ENCODE peak calls at places on chromosomes 11 and 22, in eight cellular contexts. One of them, this sample, is unnamed.

GRCh38 chr11:119864836-119865235 is 135.8 kb upstream of the NECTIN1 start:
- DNase-seq in NCI-H345: no peak
- DNase-seq in stimulated activated CD8-positive, alpha-beta memory T cell treated with anti-CD3 and anti-CD28 coated beads, Interleukin-2, amount 100 ng/mL, for 48 hours: no peak
- DNase-seq in COLO829: no peak
- DNase-seq in endothelial cell: no peak
- DNase-seq in substantia nigra: no peak
- DNase-seq in PC-3: no peak
- DNase-seq in GDM1: no peak
- DNase-seq in this sample: no peak

GRCh38 chr22:46769191-46769675 is 6.8 kb downstream of the TBC1D22A start:
- DNase-seq in NCI-H345: peak
- DNase-seq in stimulated activated CD8-positive, alpha-beta memory T cell treated with anti-CD3 and anti-CD28 coated beads, Interleukin-2, amount 100 ng/mL, for 48 hours: no peak
- DNase-seq in COLO829: no peak
- DNase-seq in endothelial cell: no peak
- DNase-seq in substantia nigra: peak
- DNase-seq in PC-3: no peak
- DNase-seq in GDM1: no peak
- DNase-seq in this sample: peak

GRCh38 chr11:122491486-122491885 is 164.0 kb upstream of the UBASH3B start:
- DNase-seq in NCI-H345: no peak
- DNase-seq in stimulated activated CD8-positive, alpha-beta memory T cell treated with anti-CD3 and anti-CD28 coated beads, Interleukin-2, amount 100 ng/mL, for 48 hours: no peak
- DNase-seq in COLO829: no peak
- DNase-seq in endothelial cell: peak
- DNase-seq in substantia nigra: no peak
- DNase-seq in PC-3: no peak
- DNase-seq in GDM1: no peak
- DNase-seq in this sample: no peak

GRCh38 chr11:67079065-67079464 is 22.4 kb downstream of the RHOD start:
- DNase-seq in NCI-H345: no peak
- DNase-seq in stimulated activated CD8-positive, alpha-beta memory T cell treated with anti-CD3 and anti-CD28 coated beads, Interleukin-2, amount 100 ng/mL, for 48 hours: no peak
- DNase-seq in COLO829: no peak
- DNase-seq in endothelial cell: no peak
- DNase-seq in substantia nigra: no peak
- DNase-seq in PC-3: no peak
- DNase-seq in GDM1: no peak
- DNase-seq in this sample: no peak

GRCh38 chr11:115504279-115505158 is at the start of gene CADM1:
- DNase-seq in NCI-H345: peak
- DNase-seq in stimulated activated CD8-positive, alpha-beta memory T cell treated with anti-CD3 and anti-CD28 coated beads, Interleukin-2, amount 100 ng/mL, for 48 hours: peak
- DNase-seq in COLO829: peak
- DNase-seq in endothelial cell: peak
- DNase-seq in substantia nigra: peak
- DNase-seq in PC-3: peak
- DNase-seq in GDM1: no peak
- DNase-seq in this sample: peak

GRCh38 chr11:46916669-46917108 is 1.7 kb downstream of the LRP4 start:
- DNase-seq in NCI-H345: peak
- DNase-seq in stimulated activated CD8-positive, alpha-beta memory T cell treated with anti-CD3 and anti-CD28 coated beads, Interleukin-2, amount 100 ng/mL, for 48 hours: no peak
- DNase-seq in COLO829: peak
- DNase-seq in endothelial cell: peak
- DNase-seq in substantia nigra: peak
- DNase-seq in PC-3: no peak
- DNase-seq in GDM1: no peak
- DNase-seq in this sample: peak

GRCh38 chr11:96426356-96427103 is 36.7 kb downstream of the JRKL start:
- DNase-seq in NCI-H345: peak
- DNase-seq in stimulated activated CD8-positive, alpha-beta memory T cell treated with anti-CD3 and anti-CD28 coated beads, Interleukin-2, amount 100 ng/mL, for 48 hours: no peak
- DNase-seq in COLO829: peak
- DNase-seq in endothelial cell: no peak
- DNase-seq in substantia nigra: no peak
- DNase-seq in PC-3: peak
- DNase-seq in GDM1: no peak
- DNase-seq in this sample: no peak

GRCh38 chr11:1387961-1388762 is 1.6 kb upstream of the BRSK2 start:
- DNase-seq in NCI-H345: no peak
- DNase-seq in stimulated activated CD8-positive, alpha-beta memory T cell treated with anti-CD3 and anti-CD28 coated beads, Interleukin-2, amount 100 ng/mL, for 48 hours: no peak
- DNase-seq in COLO829: no peak
- DNase-seq in endothelial cell: no peak
- DNase-seq in substantia nigra: no peak
- DNase-seq in PC-3: no peak
- DNase-seq in GDM1: no peak
- DNase-seq in this sample: peak

GRCh38 chr11:67405688-67406339 is 1.9 kb downstream of the TBC1D10C start:
- DNase-seq in NCI-H345: no peak
- DNase-seq in stimulated activated CD8-positive, alpha-beta memory T cell treated with anti-CD3 and anti-CD28 coated beads, Interleukin-2, amount 100 ng/mL, for 48 hours: no peak
- DNase-seq in COLO829: no peak
- DNase-seq in endothelial cell: no peak
- DNase-seq in substantia nigra: no peak
- DNase-seq in PC-3: no peak
- DNase-seq in GDM1: no peak
- DNase-seq in this sample: peak

GRCh38 chr11:87213444-87213843 is 175.7 kb downstream of the TMEM135 start:
- DNase-seq in NCI-H345: no peak
- DNase-seq in stimulated activated CD8-positive, alpha-beta memory T cell treated with anti-CD3 and anti-CD28 coated beads, Interleukin-2, amount 100 ng/mL, for 48 hours: no peak
- DNase-seq in COLO829: no peak
- DNase-seq in endothelial cell: no peak
- DNase-seq in substantia nigra: no peak
- DNase-seq in PC-3: no peak
- DNase-seq in GDM1: no peak
- DNase-seq in this sample: no peak

GRCh38 chr11:73342633-73343032 is 33.6 kb upstream of the RELT start:
- DNase-seq in NCI-H345: peak
- DNase-seq in stimulated activated CD8-positive, alpha-beta memory T cell treated with anti-CD3 and anti-CD28 coated beads, Interleukin-2, amount 100 ng/mL, for 48 hours: no peak
- DNase-seq in COLO829: no peak
- DNase-seq in endothelial cell: peak
- DNase-seq in substantia nigra: peak
- DNase-seq in PC-3: peak
- DNase-seq in GDM1: no peak
- DNase-seq in this sample: no peak

GRCh38 chr22:20312396-20313191 is 7.3 kb downstream of the DGCR6L start:
- DNase-seq in NCI-H345: no peak
- DNase-seq in stimulated activated CD8-positive, alpha-beta memory T cell treated with anti-CD3 and anti-CD28 coated beads, Interleukin-2, amount 100 ng/mL, for 48 hours: no peak
- DNase-seq in COLO829: no peak
- DNase-seq in endothelial cell: peak
- DNase-seq in substantia nigra: no peak
- DNase-seq in PC-3: no peak
- DNase-seq in GDM1: no peak
- DNase-seq in this sample: peak

GRCh38 chr11:126061707-126062678 is 673 bp downstream of the CDON start:
- DNase-seq in NCI-H345: peak
- DNase-seq in stimulated activated CD8-positive, alpha-beta memory T cell treated with anti-CD3 and anti-CD28 coated beads, Interleukin-2, amount 100 ng/mL, for 48 hours: peak
- DNase-seq in COLO829: peak
- DNase-seq in endothelial cell: peak
- DNase-seq in substantia nigra: peak
- DNase-seq in PC-3: peak
- DNase-seq in GDM1: no peak
- DNase-seq in this sample: peak

GRCh38 chr11:20118209-20118608 is 42.1 kb downstream of the DBX1 start:
- DNase-seq in NCI-H345: no peak
- DNase-seq in stimulated activated CD8-positive, alpha-beta memory T cell treated with anti-CD3 and anti-CD28 coated beads, Interleukin-2, amount 100 ng/mL, for 48 hours: no peak
- DNase-seq in COLO829: no peak
- DNase-seq in endothelial cell: no peak
- DNase-seq in substantia nigra: no peak
- DNase-seq in PC-3: no peak
- DNase-seq in GDM1: no peak
- DNase-seq in this sample: no peak

GRCh38 chr22:26671317-26672059 is 14.1 kb downstream of the MIAT start:
- DNase-seq in NCI-H345: peak
- DNase-seq in stimulated activated CD8-positive, alpha-beta memory T cell treated with anti-CD3 and anti-CD28 coated beads, Interleukin-2, amount 100 ng/mL, for 48 hours: peak
- DNase-seq in COLO829: no peak
- DNase-seq in endothelial cell: no peak
- DNase-seq in substantia nigra: no peak
- DNase-seq in PC-3: no peak
- DNase-seq in GDM1: no peak
- DNase-seq in this sample: peak

GRCh38 chr22:39381009-39381755 is 18.4 kb upstream of the TAB1 start:
- DNase-seq in NCI-H345: no peak
- DNase-seq in stimulated activated CD8-positive, alpha-beta memory T cell treated with anti-CD3 and anti-CD28 coated beads, Interleukin-2, amount 100 ng/mL, for 48 hours: no peak
- DNase-seq in COLO829: no peak
- DNase-seq in endothelial cell: no peak
- DNase-seq in substantia nigra: no peak
- DNase-seq in PC-3: no peak
- DNase-seq in GDM1: no peak
- DNase-seq in this sample: no peak

GRCh38 chr22:44000123-44000522 is 24.0 kb upstream of the PARVB start:
- DNase-seq in NCI-H345: no peak
- DNase-seq in stimulated activated CD8-positive, alpha-beta memory T cell treated with anti-CD3 and anti-CD28 coated beads, Interleukin-2, amount 100 ng/mL, for 48 hours: no peak
- DNase-seq in COLO829: no peak
- DNase-seq in endothelial cell: no peak
- DNase-seq in substantia nigra: no peak
- DNase-seq in PC-3: no peak
- DNase-seq in GDM1: no peak
- DNase-seq in this sample: no peak

GRCh38 chr11:129894281-129895125 is 875 bp downstream of the NFRKB start:
- DNase-seq in NCI-H345: no peak
- DNase-seq in stimulated activated CD8-positive, alpha-beta memory T cell treated with anti-CD3 and anti-CD28 coated beads, Interleukin-2, amount 100 ng/mL, for 48 hours: no peak
- DNase-seq in COLO829: no peak
- DNase-seq in endothelial cell: no peak
- DNase-seq in substantia nigra: no peak
- DNase-seq in PC-3: peak
- DNase-seq in GDM1: no peak
- DNase-seq in this sample: no peak

GRCh38 chr11:79055866-79056632 is 384.8 kb downstream of the TENM4 start:
- DNase-seq in NCI-H345: no peak
- DNase-seq in stimulated activated CD8-positive, alpha-beta memory T cell treated with anti-CD3 and anti-CD28 coated beads, Interleukin-2, amount 100 ng/mL, for 48 hours: no peak
- DNase-seq in COLO829: no peak
- DNase-seq in endothelial cell: no peak
- DNase-seq in substantia nigra: no peak
- DNase-seq in PC-3: no peak
- DNase-seq in GDM1: no peak
- DNase-seq in this sample: no peak

GRCh38 chr11:10780040-10780439 is 28.7 kb downstream of the EIF4G2 start:
- DNase-seq in NCI-H345: no peak
- DNase-seq in stimulated activated CD8-positive, alpha-beta memory T cell treated with anti-CD3 and anti-CD28 coated beads, Interleukin-2, amount 100 ng/mL, for 48 hours: no peak
- DNase-seq in COLO829: no peak
- DNase-seq in endothelial cell: no peak
- DNase-seq in substantia nigra: no peak
- DNase-seq in PC-3: no peak
- DNase-seq in GDM1: no peak
- DNase-seq in this sample: no peak

GRCh38 chr22:27480487-27480886 is 321.1 kb downstream of the MN1 start:
- DNase-seq in NCI-H345: peak
- DNase-seq in stimulated activated CD8-positive, alpha-beta memory T cell treated with anti-CD3 and anti-CD28 coated beads, Interleukin-2, amount 100 ng/mL, for 48 hours: no peak
- DNase-seq in COLO829: peak
- DNase-seq in endothelial cell: no peak
- DNase-seq in substantia nigra: peak
- DNase-seq in PC-3: peak
- DNase-seq in GDM1: no peak
- DNase-seq in this sample: no peak

GRCh38 chr11:44256673-44257291 is 53.2 kb downstream of the ALX4 start:
- DNase-seq in NCI-H345: no peak
- DNase-seq in stimulated activated CD8-positive, alpha-beta memory T cell treated with anti-CD3 and anti-CD28 coated beads, Interleukin-2, amount 100 ng/mL, for 48 hours: no peak
- DNase-seq in COLO829: no peak
- DNase-seq in endothelial cell: no peak
- DNase-seq in substantia nigra: no peak
- DNase-seq in PC-3: no peak
- DNase-seq in GDM1: no peak
- DNase-seq in this sample: no peak

This sample was measured in mucosa of descending colon.